ENCODE peak calls at places on chromosomes 7 and 10, in seven cellular contexts. S is dorsolateral prefrontal cortex; K is GM10248; X is NCI-H82; O is naive thymus-derived CD8-positive, alpha-beta T cell; L is NCI-H2081; U is fibroblast of the aortic adventitia. A is an unnamed sample.

GRCh38 chr7:130356121-130356759 is 11.6 kb downstream of the CPA5 start:
- DNase-seq in S (peak; percentile 4), U (peak; percentile 96), K (no peak), X (no peak), L (peak; percentile 38), O (no peak), A (no peak)

GRCh38 chr10:4174197-4174596 is 389.2 kb upstream of the KLF6 start:
- DNase-seq in S (no peak), L (no peak), O (no peak), U (no peak), X (peak; percentile 19), K (no peak), A (no peak)

GRCh38 chr7:135758531-135758932 is 9.9 kb upstream of the FAM180A start:
- DNase-seq in K (no peak), O (no peak), S (no peak), L (no peak), U (peak; percentile 80), X (no peak), A (no peak)

GRCh38 chr10:1120761-1121160 is 64.6 kb downstream of the WDR37 start:
- DNase-seq in O (no peak), L (no peak), K (no peak), U (no peak), S (peak; percentile 37), X (no peak), A (no peak)

GRCh38 chr10:7933262-7933661 is 115.0 kb downstream of the TAF3 start:
- DNase-seq in L (no peak), U (no peak), K (no peak), O (no peak), X (no peak), S (no peak), A (no peak)

GRCh38 chr10:30840386-30841074 is 191.1 kb downstream of the ZNF438 start:
- DNase-seq in L (no peak), K (no peak), X (no peak), O (no peak), S (no peak), U (peak; percentile 51), A (no peak)

GRCh38 chr10:109996225-109996624 is 11.6 kb upstream of the ADD3 start:
- DNase-seq in S (no peak), O (no peak), X (no peak), U (peak; percentile 62), L (no peak), K (no peak), A (no peak)

GRCh38 chr10:13351340-13351915 is 3.3 kb upstream of the SEPHS1 start:
- DNase-seq in K (peak; percentile 33), O (peak; percentile 29), L (no peak), S (no peak), U (no peak), X (no peak), A (no peak)

GRCh38 chr7:71824356-71824755 is 587.8 kb downstream of the CALN1 start:
- DNase-seq in L (no peak), S (no peak), K (no peak), U (no peak), O (no peak), X (no peak), A (no peak)

GRCh38 chr10:100890696-100891271 is 22.0 kb upstream of the SLF2 start:
- DNase-seq in U (peak; percentile 88), S (no peak), L (no peak), X (no peak), K (no peak), O (no peak), A (no peak)

GRCh38 chr10:6068422-6068821 is 6.3 kb upstream of the IL2RA start:
- DNase-seq in K (peak; percentile 60), S (no peak), L (no peak), U (no peak), O (peak; percentile 38), X (no peak), A (no peak)

GRCh38 chr7:25858562-25859411 is 293.2 kb upstream of the NFE2L3 start:
- DNase-seq in U (no peak), X (no peak), O (no peak), L (no peak), K (no peak), S (no peak), A (no peak)

GRCh38 chr10:115936926-115937755 is 335.9 kb downstream of the GFRA1 start:
- DNase-seq in K (no peak), U (peak; percentile 42), L (no peak), X (no peak), S (no peak), O (no peak), A (no peak)

GRCh38 chr10:63829020-63829419 is 307.8 kb downstream of the REEP3 start:
- DNase-seq in L (no peak), U (no peak), X (no peak), K (no peak), O (no peak), S (no peak), A (no peak)

GRCh38 chr10:122525788-122526187 is 34.8 kb upstream of the DMBT1 start:
- DNase-seq in X (peak; percentile 21), K (no peak), O (no peak), U (no peak), L (no peak), S (no peak), A (no peak)

GRCh38 chr7:3043544-3044395 is at the start of gene CARD11:
- DNase-seq in U (no peak), L (no peak), S (no peak), K (peak; percentile 74), X (no peak), O (peak; percentile 22), A (no peak)

GRCh38 chr10:100872034-100872791 is 40.5 kb upstream of the SLF2 start:
- DNase-seq in O (peak; percentile 21), L (peak; percentile 25), K (peak; percentile 85), X (peak; percentile 82), U (peak; percentile 30), S (peak; percentile 17), A (no peak)

GRCh38 chr10:32376027-32376426 is 29.1 kb upstream of the EPC1 start:
- DNase-seq in X (peak; percentile 2), U (no peak), O (no peak), S (no peak), L (no peak), K (no peak), A (no peak)

A was measured in cerebellar nuclear complex.